ENCODE peak calls at places on chromosome 10, in six cellular contexts. One of them, this sample, is unnamed.

GRCh38 chr10:109953745-109954144 is 30.4 kb upstream of the XPNPEP1 start:
- DNase-seq in RCC 7860: no peak
- DNase-seq in renal cortical epithelial cell: no peak
- DNase-seq in AG08396: no peak
- DNase-seq in Calu3: no peak
- DNase-seq in AG09319: no peak
- DNase-seq in this sample: no peak

GRCh38 chr10:73529089-73529832 is 33.4 kb upstream of the PPP3CB start:
- DNase-seq in RCC 7860: peak
- DNase-seq in AG08396: peak
- DNase-seq in Calu3: peak
- DNase-seq in renal cortical epithelial cell: peak
- DNase-seq in AG09319: peak
- DNase-seq in this sample: peak

GRCh38 chr10:122468923-122469781 is 7.8 kb downstream of the HTRA1 start:
- DNase-seq in renal cortical epithelial cell: peak
- DNase-seq in AG09319: peak
- DNase-seq in AG08396: peak
- DNase-seq in Calu3: no peak
- DNase-seq in RCC 7860: peak
- DNase-seq in this sample: peak

GRCh38 chr10:110355922-110356627 is 51.4 kb upstream of the SMNDC1 start:
- DNase-seq in renal cortical epithelial cell: no peak
- DNase-seq in AG08396: no peak
- DNase-seq in Calu3: no peak
- DNase-seq in RCC 7860: no peak
- DNase-seq in AG09319: no peak
- DNase-seq in this sample: no peak

GRCh38 chr10:77922055-77922454 is 4.5 kb downstream of the DLG5 start:
- DNase-seq in Calu3: no peak
- DNase-seq in AG08396: no peak
- DNase-seq in AG09319: no peak
- DNase-seq in renal cortical epithelial cell: no peak
- DNase-seq in RCC 7860: no peak
- DNase-seq in this sample: no peak

GRCh38 chr10:74542077-74542476 is 284.3 kb upstream of the KAT6B start:
- DNase-seq in AG08396: peak
- DNase-seq in Calu3: no peak
- DNase-seq in RCC 7860: no peak
- DNase-seq in renal cortical epithelial cell: peak
- DNase-seq in AG09319: peak
- DNase-seq in this sample: peak

GRCh38 chr10:122957474-122957873 is 3.4 kb upstream of the C10orf88 start:
- DNase-seq in renal cortical epithelial cell: no peak
- DNase-seq in RCC 7860: peak
- DNase-seq in Calu3: no peak
- DNase-seq in AG09319: no peak
- DNase-seq in AG08396: no peak
- DNase-seq in this sample: no peak

GRCh38 chr10:127450644-127451043 is 98.5 kb upstream of the NPS start:
- DNase-seq in RCC 7860: no peak
- DNase-seq in AG08396: no peak
- DNase-seq in AG09319: no peak
- DNase-seq in Calu3: no peak
- DNase-seq in renal cortical epithelial cell: no peak
- DNase-seq in this sample: no peak

GRCh38 chr10:717458-717857 is 28.0 kb upstream of the DIP2C start:
- DNase-seq in renal cortical epithelial cell: no peak
- DNase-seq in Calu3: no peak
- DNase-seq in RCC 7860: no peak
- DNase-seq in AG09319: no peak
- DNase-seq in AG08396: no peak
- DNase-seq in this sample: no peak

GRCh38 chr10:44196008-44196320 is 188.9 kb downstream of the CXCL12 start:
- DNase-seq in AG09319: no peak
- DNase-seq in RCC 7860: no peak
- DNase-seq in renal cortical epithelial cell: no peak
- DNase-seq in Calu3: no peak
- DNase-seq in AG08396: no peak
- DNase-seq in this sample: no peak

GRCh38 chr10:50614444-50615137 is 9.2 kb downstream of the SGMS1 start:
- DNase-seq in RCC 7860: no peak
- DNase-seq in AG09319: no peak
- DNase-seq in renal cortical epithelial cell: no peak
- DNase-seq in AG08396: no peak
- DNase-seq in Calu3: peak
- DNase-seq in this sample: no peak

GRCh38 chr10:35336921-35337741 is 822 bp downstream of the CCNY start:
- DNase-seq in AG09319: no peak
- DNase-seq in AG08396: peak
- DNase-seq in RCC 7860: no peak
- DNase-seq in Calu3: peak
- DNase-seq in renal cortical epithelial cell: no peak
- DNase-seq in this sample: no peak

GRCh38 chr10:24894728-24895127 is 57.7 kb downstream of the PRTFDC1 start:
- DNase-seq in RCC 7860: peak
- DNase-seq in Calu3: no peak
- DNase-seq in AG08396: no peak
- DNase-seq in renal cortical epithelial cell: no peak
- DNase-seq in AG09319: no peak
- DNase-seq in this sample: no peak

GRCh38 chr10:62618576-62619408 is 185.7 kb upstream of the ADO start:
- DNase-seq in Calu3: no peak
- DNase-seq in AG09319: no peak
- DNase-seq in renal cortical epithelial cell: peak
- DNase-seq in RCC 7860: peak
- DNase-seq in AG08396: peak
- DNase-seq in this sample: no peak

GRCh38 chr10:4062751-4063150 is 277.7 kb upstream of the KLF6 start:
- DNase-seq in AG09319: no peak
- DNase-seq in renal cortical epithelial cell: no peak
- DNase-seq in AG08396: no peak
- DNase-seq in Calu3: no peak
- DNase-seq in RCC 7860: no peak
- DNase-seq in this sample: no peak

GRCh38 chr10:122490786-122491680 is 29.7 kb downstream of the HTRA1 start:
- DNase-seq in AG09319: no peak
- DNase-seq in Calu3: no peak
- DNase-seq in RCC 7860: no peak
- DNase-seq in AG08396: no peak
- DNase-seq in renal cortical epithelial cell: peak
- DNase-seq in this sample: no peak

GRCh38 chr10:63206997-63207952 is 74.1 kb downstream of the NRBF2 start:
- DNase-seq in RCC 7860: no peak
- DNase-seq in Calu3: no peak
- DNase-seq in AG09319: peak
- DNase-seq in renal cortical epithelial cell: no peak
- DNase-seq in AG08396: peak
- DNase-seq in this sample: peak

GRCh38 chr10:127991543-127992255 is 84.8 kb downstream of the PTPRE start:
- DNase-seq in renal cortical epithelial cell: no peak
- DNase-seq in AG08396: no peak
- DNase-seq in Calu3: no peak
- DNase-seq in AG09319: no peak
- DNase-seq in RCC 7860: no peak
- DNase-seq in this sample: no peak

GRCh38 chr10:106582291-106582690 is 582.2 kb downstream of the SORCS1 start:
- DNase-seq in Calu3: peak
- DNase-seq in AG09319: no peak
- DNase-seq in renal cortical epithelial cell: no peak
- DNase-seq in AG08396: no peak
- DNase-seq in RCC 7860: no peak
- DNase-seq in this sample: no peak

GRCh38 chr10:84211566-84211965 is 13.8 kb downstream of the LRIT2 start:
- DNase-seq in AG08396: no peak
- DNase-seq in RCC 7860: no peak
- DNase-seq in Calu3: no peak
- DNase-seq in renal cortical epithelial cell: no peak
- DNase-seq in AG09319: no peak
- DNase-seq in this sample: no peak

GRCh38 chr10:88616250-88616977 is 29.9 kb downstream of the LIPJ start:
- DNase-seq in AG08396: no peak
- DNase-seq in AG09319: no peak
- DNase-seq in renal cortical epithelial cell: no peak
- DNase-seq in RCC 7860: no peak
- DNase-seq in Calu3: no peak
- DNase-seq in this sample: no peak

GRCh38 chr10:16429539-16429938 is 7.3 kb upstream of the PTER start:
- DNase-seq in AG09319: no peak
- DNase-seq in RCC 7860: no peak
- DNase-seq in Calu3: no peak
- DNase-seq in AG08396: no peak
- DNase-seq in renal cortical epithelial cell: no peak
- DNase-seq in this sample: no peak

GRCh38 chr10:3790272-3790671 is 5.3 kb upstream of the KLF6 start:
- DNase-seq in RCC 7860: no peak
- DNase-seq in AG08396: no peak
- DNase-seq in Calu3: no peak
- DNase-seq in AG09319: no peak
- DNase-seq in renal cortical epithelial cell: no peak
- DNase-seq in this sample: no peak

GRCh38 chr10:62059424-62059913 is 158.0 kb downstream of the ARID5B start:
- DNase-seq in AG09319: peak
- DNase-seq in Calu3: no peak
- DNase-seq in renal cortical epithelial cell: no peak
- DNase-seq in RCC 7860: no peak
- DNase-seq in AG08396: no peak
- DNase-seq in this sample: no peak

GRCh38 chr10:4721994-4722753 is 103.8 kb upstream of the AKR1E2 start:
- DNase-seq in RCC 7860: no peak
- DNase-seq in Calu3: peak
- DNase-seq in AG08396: no peak
- DNase-seq in renal cortical epithelial cell: peak
- DNase-seq in AG09319: peak
- DNase-seq in this sample: no peak

GRCh38 chr10:114388275-114388674 is 16.0 kb downstream of the AFAP1L2 start:
- DNase-seq in AG08396: no peak
- DNase-seq in Calu3: no peak
- DNase-seq in AG09319: no peak
- DNase-seq in RCC 7860: peak
- DNase-seq in renal cortical epithelial cell: peak
- DNase-seq in this sample: no peak

GRCh38 chr10:32338262-32338661 is 8.7 kb downstream of the EPC1 start:
- DNase-seq in Calu3: no peak
- DNase-seq in AG09319: no peak
- DNase-seq in AG08396: no peak
- DNase-seq in renal cortical epithelial cell: peak
- DNase-seq in RCC 7860: no peak
- DNase-seq in this sample: no peak

GRCh38 chr10:51918451-51918850 is 219.1 kb upstream of the CSTF2T start:
- DNase-seq in RCC 7860: no peak
- DNase-seq in renal cortical epithelial cell: no peak
- DNase-seq in AG09319: no peak
- DNase-seq in AG08396: no peak
- DNase-seq in Calu3: no peak
- DNase-seq in this sample: no peak

GRCh38 chr10:6365384-6365783 is 162.7 kb downstream of the PFKFB3 start:
- DNase-seq in AG08396: no peak
- DNase-seq in AG09319: no peak
- DNase-seq in RCC 7860: no peak
- DNase-seq in renal cortical epithelial cell: no peak
- DNase-seq in Calu3: no peak
- DNase-seq in this sample: no peak

GRCh38 chr10:47025540-47026300 is 114.5 kb downstream of the PTPN20 start:
- DNase-seq in renal cortical epithelial cell: no peak
- DNase-seq in AG08396: peak
- DNase-seq in AG09319: no peak
- DNase-seq in RCC 7860: no peak
- DNase-seq in Calu3: no peak
- DNase-seq in this sample: no peak

GRCh38 chr10:33233635-33234034 is 100.8 kb downstream of the NRP1 start:
- DNase-seq in Calu3: no peak
- DNase-seq in renal cortical epithelial cell: no peak
- DNase-seq in RCC 7860: no peak
- DNase-seq in AG09319: no peak
- DNase-seq in AG08396: no peak
- DNase-seq in this sample: no peak

GRCh38 chr10:88377510-88377909 is 205.6 kb downstream of the RNLS start:
- DNase-seq in AG09319: no peak
- DNase-seq in AG08396: no peak
- DNase-seq in renal cortical epithelial cell: no peak
- DNase-seq in Calu3: no peak
- DNase-seq in RCC 7860: no peak
- DNase-seq in this sample: no peak

GRCh38 chr10:91589015-91589655 is 43.7 kb downstream of the PPP1R3C start:
- DNase-seq in AG08396: no peak
- DNase-seq in Calu3: no peak
- DNase-seq in AG09319: no peak
- DNase-seq in renal cortical epithelial cell: peak
- DNase-seq in RCC 7860: no peak
- DNase-seq in this sample: peak

GRCh38 chr10:63547628-63548356 is 26.6 kb downstream of the REEP3 start:
- DNase-seq in Calu3: no peak
- DNase-seq in RCC 7860: no peak
- DNase-seq in renal cortical epithelial cell: peak
- DNase-seq in AG09319: no peak
- DNase-seq in AG08396: peak
- DNase-seq in this sample: no peak

GRCh38 chr10:4011136-4011812 is 226.3 kb upstream of the KLF6 start:
- DNase-seq in AG08396: no peak
- DNase-seq in renal cortical epithelial cell: no peak
- DNase-seq in AG09319: no peak
- DNase-seq in Calu3: no peak
- DNase-seq in RCC 7860: no peak
- DNase-seq in this sample: no peak

GRCh38 chr10:22427890-22428571 is 82.7 kb downstream of the SPAG6 start:
- DNase-seq in AG09319: peak
- DNase-seq in RCC 7860: peak
- DNase-seq in renal cortical epithelial cell: peak
- DNase-seq in Calu3: peak
- DNase-seq in AG08396: peak
- DNase-seq in this sample: peak

GRCh38 chr10:126669188-126669587 is 1.3 kb downstream of the C10orf90 start:
- DNase-seq in renal cortical epithelial cell: no peak
- DNase-seq in Calu3: no peak
- DNase-seq in AG09319: no peak
- DNase-seq in AG08396: no peak
- DNase-seq in RCC 7860: no peak
- DNase-seq in this sample: no peak

This sample was measured in amniotic stem cell.